ENCODE peak calls at places on chromosomes 5 and 9, in five cellular contexts. O is COLO829, V is NCI-H774, I is AG09319, T is activated gamma-delta T cell treated with Interleukin-2 at 50 U/mL for 16 hours. Z is an unnamed sample.

GRCh38 chr9:2615532-2615931 is 6.1 kb upstream of the VLDLR start:
- DNase-seq in O (no peak), I (no peak), V (no peak), T (no peak), Z (no peak)

GRCh38 chr5:137822158-137822764 is 45.4 kb upstream of the MYOT start:
- DNase-seq in I (no peak), V (no peak), O (peak; percentile 71), T (no peak), Z (peak; percentile 57)

GRCh38 chr5:123460296-123460729 is 37.1 kb upstream of the CEP120 start:
- DNase-seq in O (no peak), I (no peak), V (no peak), T (no peak), Z (peak; percentile 24)

GRCh38 chr9:111957856-111958631 is 61.4 kb downstream of the UGCG start:
- DNase-seq in I (peak; percentile 86), V (no peak), O (peak; percentile 69), T (no peak), Z (peak; percentile 99)

GRCh38 chr9:128494108-128494742 is 10.3 kb upstream of the GLE1 start:
- DNase-seq in T (peak; percentile 24), V (peak; percentile 33), I (no peak), O (no peak), Z (no peak)

GRCh38 chr5:175027390-175027789 is 303.0 kb downstream of the MSX2 start:
- DNase-seq in O (no peak), I (no peak), V (no peak), T (no peak), Z (no peak)

GRCh38 chr5:7926720-7927119 is 57.8 kb downstream of the MTRR start:
- DNase-seq in I (no peak), T (no peak), O (no peak), V (no peak), Z (no peak)

GRCh38 chr9:114869845-114870244 is 60.5 kb downstream of the TNFSF8 start:
- DNase-seq in V (no peak), T (peak; percentile 29), O (no peak), I (no peak), Z (no peak)

GRCh38 chr9:101578378-101578777 is 16.4 kb downstream of the PPP3R2 start:
- DNase-seq in T (no peak), I (no peak), O (no peak), V (no peak), Z (no peak)

GRCh38 chr5:10635257-10635860 is 71.5 kb downstream of the ANKRD33B start:
- DNase-seq in V (no peak), I (no peak), T (no peak), O (no peak), Z (peak; percentile 47)

GRCh38 chr9:92947268-92948031 is at the start of gene FGD3:
- DNase-seq in O (no peak), V (peak; percentile 57), T (peak; percentile 42), I (no peak), Z (no peak)